ENCODE peak calls at places on chromosomes 5 and 9, in six cellular contexts. G is cardiac muscle cell, K is psoas muscle, B is gastrocnemius medialis, I is sigmoid colon, Y is fibroblast of lung. H is an unnamed sample. For H3K9me3, the result is how much of the 10 kb centered on the place peaks cover.

GRCh38 chr9:133572821-133573361 is 36.3 kb downstream of the FAM163B start:
- DNase-seq in I (peak), B (peak), G (peak), Y (no peak), K (peak), H (no peak)

GRCh38 chr9:120439147-120439546 is 140.8 kb downstream of the CDK5RAP2 start:
- DNase-seq in B (no peak), K (no peak), G (peak), I (no peak), Y (no peak), H (no peak)

GRCh38 chr9:121844090-121844489 is 192.7 kb downstream of the DAB2IP start:
- DNase-seq in K (no peak), B (no peak), I (no peak), Y (peak), G (peak), H (no peak)

GRCh38 chr5:116531635-116532034 is 43.0 kb downstream of the SEMA6A start:
- DNase-seq in B (no peak), G (no peak), Y (no peak), K (no peak), I (no peak), H (no peak)

GRCh38 chr5:157198277-157199058 is 17.8 kb downstream of the ITK start:
- DNase-seq in I (no peak), G (no peak), B (no peak), Y (no peak), K (no peak), H (no peak)

GRCh38 chr9:16309350-16310271 is 560.9 kb downstream of the BNC2 start:
- DNase-seq in G (peak), B (peak), Y (no peak), I (peak), K (peak), H (no peak)

GRCh38 chr9:111316796-111317195 is 13.2 kb downstream of the OR2K2 start:
- DNase-seq in B (no peak), Y (no peak), K (no peak), I (no peak), G (no peak), H (no peak)

GRCh38 chr5:143913008-143913752 is 101.2 kb downstream of the HMHB1 start:
- DNase-seq in B (no peak), G (peak), K (no peak), I (no peak), Y (peak), H (no peak)

GRCh38 chr9:2157277-2158105 is 142.3 kb downstream of the SMARCA2 start:
- DNase-seq in G (peak), B (peak), Y (peak), I (no peak), K (peak), H (peak)

GRCh38 chr5:29897916-29898315 is 1295.6 kb upstream of the CDH6 start:
- DNase-seq in Y (no peak), G (no peak), I (no peak), K (no peak), B (no peak), H (peak)

GRCh38 chr5:593511-593910 is 18.6 kb upstream of the CEP72 start:
- DNase-seq in Y (no peak), G (no peak), K (no peak), I (peak), B (no peak), H (no peak)

GRCh38 chr5:89055011-89055704 is 172.2 kb upstream of the MEF2C start:
- DNase-seq in K (no peak), B (no peak), G (no peak), Y (no peak), I (no peak), H (no peak)

GRCh38 chr9:69590241-69590640 is 81.9 kb downstream of the APBA1 start:
- DNase-seq in G (no peak), K (no peak), I (no peak), Y (no peak), B (no peak), H (no peak)

GRCh38 chr9:127763918-127764384 is 14.5 kb downstream of the SH2D3C start:
- DNase-seq in I (no peak), G (peak), K (peak), B (no peak), Y (no peak), H (peak)

GRCh38 chr9:38081356-38082108 is 12.5 kb upstream of the SHB start:
- DNase-seq in B (no peak), I (peak), K (no peak), G (no peak), Y (peak), H (no peak)

GRCh38 chr5:138884554-138884953 is 9.4 kb upstream of the LRRTM2 start:
- DNase-seq in Y (no peak), K (no peak), I (no peak), B (no peak), G (no peak), H (no peak)

GRCh38 chr9:13587581-13587980 is 308.1 kb upstream of the MPDZ start:
- DNase-seq in B (no peak), Y (no peak), K (peak), G (no peak), I (no peak), H (peak)

GRCh38 chr5:61474746-61475145 is 142.7 kb downstream of the ZSWIM6 start:
- DNase-seq in G (no peak), Y (no peak), B (no peak), I (no peak), K (no peak), H (no peak)

GRCh38 chr5:109105631-109106267 is 304.0 kb downstream of the PJA2 start:
- DNase-seq in I (no peak), Y (peak), K (no peak), B (no peak), G (peak), H (peak)

DNA sequence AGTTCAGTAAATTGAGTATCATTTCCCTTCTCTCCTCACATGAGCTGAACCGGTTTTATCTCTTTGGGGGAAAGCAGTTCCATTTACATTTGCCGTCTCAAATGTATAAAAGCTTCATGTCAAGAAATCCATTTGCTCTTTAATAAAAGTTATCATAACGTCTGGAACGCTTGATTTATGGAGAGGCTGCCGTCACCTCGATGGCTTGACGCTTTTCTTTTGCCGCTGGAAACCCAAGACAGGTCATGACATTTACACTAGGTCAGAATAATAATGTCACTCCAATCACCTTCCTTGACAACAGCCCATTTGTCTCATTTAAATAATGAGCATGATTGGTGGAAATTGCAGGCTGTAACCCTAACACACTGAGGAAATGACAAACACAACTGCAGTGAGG is 443.4 kb downstream of the IRX1 start:
- DNase-seq in I (no peak), K (no peak), B (no peak), G (no peak), Y (no peak), H (no peak)
- H3K9me3 ChIP-seq in I (under half), K (under half), B (under half), G (under half), Y (under half), H (under half)

DNA sequence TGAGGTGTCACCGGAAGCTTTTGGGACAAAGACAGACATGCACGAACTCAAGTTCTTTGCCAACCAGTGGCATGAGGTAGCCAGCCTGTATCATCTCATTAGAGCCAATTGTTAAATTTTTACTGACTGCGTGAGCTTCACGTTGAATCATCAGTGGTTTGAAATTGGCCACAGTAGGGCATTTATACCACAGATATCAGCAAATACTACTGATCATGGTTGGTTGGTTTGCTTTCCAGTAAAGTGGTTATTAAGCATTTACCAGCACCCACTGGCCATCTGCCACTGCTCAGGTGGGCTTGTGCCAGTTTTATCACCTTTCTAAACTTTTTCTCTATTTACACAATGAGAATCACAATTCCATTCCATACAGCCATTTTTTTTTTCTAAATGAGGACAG is 28.4 kb upstream of the SHC3 start:
- DNase-seq in Y (no peak), K (no peak), G (no peak), I (no peak), B (no peak), H (no peak)
- H3K4me3 ChIP-seq in Y (no peak), K (no peak), G (no peak), I (no peak), B (no peak), H (no peak)

DNA sequence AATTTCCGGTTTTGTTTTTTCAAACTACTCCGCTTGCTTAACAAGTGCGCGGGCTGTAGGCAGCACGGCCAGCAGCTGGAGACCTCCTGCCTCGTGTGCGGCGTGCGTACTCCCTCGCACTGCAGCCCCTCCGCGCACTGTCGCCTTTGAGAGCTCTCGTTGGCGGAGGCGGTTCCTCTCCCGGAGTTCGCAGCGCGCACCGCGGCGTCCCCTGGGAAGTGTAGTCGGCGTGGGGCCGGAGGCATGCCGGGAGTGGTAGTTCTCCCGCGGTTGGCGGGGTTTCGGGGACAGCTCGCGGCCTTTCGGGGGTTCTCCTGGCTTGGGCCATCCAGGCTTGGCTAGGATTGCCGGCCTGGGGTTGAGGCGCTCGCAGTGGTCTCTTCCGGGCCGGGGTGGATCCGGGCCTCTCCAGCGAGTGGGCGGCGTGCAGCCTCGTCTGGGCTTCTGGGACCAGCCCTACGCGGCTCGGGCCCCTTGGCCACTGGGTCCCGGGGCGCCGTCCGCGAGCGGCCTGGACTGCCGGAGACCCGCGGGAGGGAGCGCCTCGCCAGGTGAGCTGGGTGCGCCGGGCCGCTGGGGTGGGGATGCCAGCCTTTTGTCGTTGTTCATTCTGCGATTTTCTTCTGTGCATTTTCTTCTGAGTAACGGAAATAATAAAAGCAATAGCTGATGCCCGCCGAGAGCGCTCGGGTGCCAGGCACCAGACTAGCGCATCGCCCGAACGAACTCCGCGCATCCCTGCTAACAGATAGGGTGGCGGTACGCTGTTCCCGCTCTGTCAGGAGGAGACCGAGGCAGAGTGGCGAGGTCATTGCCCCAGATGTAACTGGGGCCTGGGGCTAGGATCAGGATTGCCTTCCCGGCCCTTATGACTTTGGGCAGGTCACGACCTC is at the start of gene ZNF354C:
- DNase-seq in K (peak), I (peak), Y (peak), B (peak), G (peak), H (no peak)
- H3K9me3 ChIP-seq in K (under half), I (under half), Y (under half), B (under half), G (under half), H (under half)

GRCh38 chr5:40240671-40241070 is 439.0 kb upstream of the PTGER4 start:
- DNase-seq in K (no peak), G (no peak), Y (no peak), I (no peak), B (no peak), H (no peak)
- H3K4me3 ChIP-seq in K (no peak), G (no peak), Y (no peak), I (no peak), B (no peak), H (no peak)